ENCODE peak calls at places on chromosomes 7 and 10, in eight cellular contexts. K, G, X, H, F, L, P and N are unnamed samples.

GRCh38 chr7:150405584-150406310 is 26.6 kb downstream of the ZNF775 start:
- DNase-seq in K (no peak), G (no peak), X (peak), H (no peak), F (no peak), L (no peak), P (no peak), N (peak)

GRCh38 chr7:78221961-78222751 is 423.6 kb downstream of the PHTF2 start:
- DNase-seq in K (no peak), G (no peak), X (no peak), H (peak), F (no peak), L (peak), P (no peak), N (no peak)

GRCh38 chr10:87862644-87863101 is 660 bp downstream of the KLLN start:
- DNase-seq in K (peak), G (no peak), X (no peak), H (no peak), F (peak), L (no peak), P (no peak), N (no peak)

GRCh38 chr7:2632717-2633537 is 1.1 kb downstream of the TTYH3 start:
- DNase-seq in K (peak), G (peak), X (peak), H (no peak), F (peak), L (no peak), P (peak), N (peak)

GRCh38 chr10:125343118-125343752 is 182.9 kb upstream of the CTBP2 start:
- DNase-seq in K (no peak), G (no peak), X (peak), H (no peak), F (peak), L (no peak), P (no peak), N (peak)

GRCh38 chr7:91771394-91771793 is 109.1 kb downstream of the MTERF1 start:
- DNase-seq in K (no peak), G (no peak), X (no peak), H (no peak), F (no peak), L (no peak), P (no peak), N (no peak)

GRCh38 chr10:43211030-43211429 is 55.8 kb downstream of the RASGEF1A start:
- DNase-seq in K (peak), G (peak), X (no peak), H (no peak), F (peak), L (no peak), P (no peak), N (no peak)

GRCh38 chr10:58063854-58064480 is 203.7 kb downstream of the IPMK start:
- DNase-seq in K (no peak), G (no peak), X (peak), H (no peak), F (no peak), L (no peak), P (no peak), N (no peak)

GRCh38 chr7:107857541-107857912 is 33.5 kb upstream of the DLD start:
- DNase-seq in K (no peak), G (no peak), X (no peak), H (no peak), F (no peak), L (no peak), P (no peak), N (peak)

GRCh38 chr10:128897414-128897928 is 569.6 kb upstream of the MGMT start:
- DNase-seq in K (no peak), G (no peak), X (no peak), H (no peak), F (no peak), L (no peak), P (no peak), N (no peak)

GRCh38 chr10:71964669-71965515 is 697 bp downstream of the CHST3 start:
- DNase-seq in K (peak), G (peak), X (peak), H (no peak), F (peak), L (no peak), P (no peak), N (peak)

GRCh38 chr10:2083591-2083990 is 346.3 kb upstream of the ADARB2 start:
- DNase-seq in K (no peak), G (no peak), X (no peak), H (no peak), F (no peak), L (no peak), P (no peak), N (no peak)

GRCh38 chr10:51629969-51630617 is 69.3 kb downstream of the CSTF2T start:
- DNase-seq in K (no peak), G (peak), X (no peak), H (peak), F (no peak), L (peak), P (no peak), N (no peak)

GRCh38 chr10:79384773-79385391 is 37.6 kb downstream of the PPIF start:
- DNase-seq in K (no peak), G (peak), X (peak), H (no peak), F (peak), L (no peak), P (no peak), N (no peak)

GRCh38 chr10:29525762-29526161 is 109.0 kb downstream of the SVIL start:
- DNase-seq in K (no peak), G (no peak), X (no peak), H (no peak), F (no peak), L (no peak), P (no peak), N (no peak)

GRCh38 chr7:106021211-106022067 is 58.4 kb downstream of the CDHR3 start:
- DNase-seq in K (no peak), G (no peak), X (no peak), H (no peak), F (no peak), L (no peak), P (no peak), N (no peak)

GRCh38 chr10:15478429-15478828 is 107.3 kb upstream of the FAM171A1 start:
- DNase-seq in K (no peak), G (no peak), X (peak), H (no peak), F (no peak), L (no peak), P (no peak), N (no peak)

GRCh38 chr7:3200504-3200903 is 100.5 kb upstream of the SDK1 start:
- DNase-seq in K (peak), G (no peak), X (peak), H (no peak), F (peak), L (no peak), P (peak), N (peak)

GRCh38 chr10:128877141-128877540 is 589.9 kb upstream of the MGMT start:
- DNase-seq in K (no peak), G (no peak), X (no peak), H (no peak), F (no peak), L (no peak), P (no peak), N (no peak)

GRCh38 chr10:110032801-110033723 is 25.3 kb downstream of the ADD3 start:
- DNase-seq in K (no peak), G (no peak), X (no peak), H (no peak), F (no peak), L (no peak), P (no peak), N (no peak)

GRCh38 chr10:18005781-18006456 is 54.2 kb downstream of the SLC39A12 start:
- DNase-seq in K (peak), G (no peak), X (no peak), H (peak), F (no peak), L (no peak), P (no peak), N (no peak)

GRCh38 chr10:70759769-70760168 is 25.4 kb downstream of the TBATA start:
- DNase-seq in K (no peak), G (no peak), X (no peak), H (no peak), F (no peak), L (no peak), P (no peak), N (no peak)

GRCh38 chr7:27606270-27607209 is 56.1 kb downstream of the HIBADH start:
- DNase-seq in K (peak), G (no peak), X (no peak), H (peak), F (no peak), L (no peak), P (no peak), N (peak)

GRCh38 chr7:43625977-43626376 is 43.1 kb downstream of the STK17A start:
- DNase-seq in K (no peak), G (no peak), X (no peak), H (no peak), F (no peak), L (no peak), P (no peak), N (no peak)

GRCh38 chr10:79203014-79203675 is 134.4 kb downstream of the ZMIZ1 start:
- DNase-seq in K (no peak), G (no peak), X (no peak), H (no peak), F (no peak), L (no peak), P (no peak), N (no peak)

GRCh38 chr7:78134256-78134655 is 335.7 kb downstream of the PHTF2 start:
- DNase-seq in K (peak), G (no peak), X (no peak), H (peak), F (peak), L (no peak), P (no peak), N (peak)

GRCh38 chr7:155351120-155351870 is 53.6 kb downstream of the INSIG1 start:
- DNase-seq in K (no peak), G (no peak), X (no peak), H (no peak), F (no peak), L (no peak), P (no peak), N (no peak)

GRCh38 chr10:17665742-17666141 is 21.8 kb downstream of the STAM start:
- DNase-seq in K (peak), G (no peak), X (no peak), H (peak), F (no peak), L (peak), P (no peak), N (peak)

GRCh38 chr7:157444843-157445135 is 108.0 kb downstream of the DNAJB6 start:
- DNase-seq in K (no peak), G (no peak), X (no peak), H (no peak), F (no peak), L (no peak), P (no peak), N (no peak)

GRCh38 chr7:40584667-40585433 is 450.0 kb downstream of the SUGCT start:
- DNase-seq in K (no peak), G (no peak), X (no peak), H (peak), F (no peak), L (no peak), P (no peak), N (no peak)

GRCh38 chr10:116765549-116766162 is 23.3 kb upstream of the HSPA12A start:
- DNase-seq in K (peak), G (no peak), X (peak), H (no peak), F (peak), L (no peak), P (no peak), N (peak)

GRCh38 chr7:17674166-17674955 is 265.9 kb downstream of the SNX13 start:
- DNase-seq in K (no peak), G (no peak), X (no peak), H (no peak), F (no peak), L (no peak), P (no peak), N (no peak)

GRCh38 chr10:101001225-101002035 is 1.8 kb downstream of the LZTS2 start:
- DNase-seq in K (peak), G (peak), X (peak), H (peak), F (peak), L (peak), P (no peak), N (peak)

GRCh38 chr7:27207348-27207985 is 7.6 kb upstream of the HOXA13 start:
- DNase-seq in K (no peak), G (no peak), X (peak), H (no peak), F (no peak), L (no peak), P (no peak), N (no peak)

GRCh38 chr10:127354255-127354654 is 157.9 kb upstream of the INSYN2A start:
- DNase-seq in K (no peak), G (no peak), X (no peak), H (no peak), F (no peak), L (no peak), P (no peak), N (no peak)

GRCh38 chr10:126433351-126433750 is 45.1 kb upstream of the ADAM12 start:
- DNase-seq in K (no peak), G (no peak), X (no peak), H (no peak), F (no peak), L (no peak), P (no peak), N (peak)

GRCh38 chr7:135369405-135369804 is 135.8 kb downstream of the STRA8 start:
- DNase-seq in K (no peak), G (no peak), X (no peak), H (no peak), F (no peak), L (no peak), P (no peak), N (no peak)

GRCh38 chr7:135368416-135369186 is 135.0 kb downstream of the STRA8 start:
- DNase-seq in K (no peak), G (no peak), X (no peak), H (no peak), F (no peak), L (no peak), P (no peak), N (no peak)